ENCODE peak calls at places on chromosomes 13 and 19, in eight cellular contexts. H is neural progenitor cell, Z is body of pancreas, A is A549, I is ascending aorta, B is lower lobe of right lung, U is cardiac muscle cell, O is kidney. V is an unnamed sample.

GRCh38 chr13:73335226-73335625 is 276.4 kb downstream of the KLF5 start:
- DNase-seq in H (no peak), Z (no peak), A (peak; percentile 79), I (no peak), B (no peak), U (no peak), O (no peak), V (no peak)

GRCh38 chr19:42151735-42152134 is 19.5 kb upstream of the POU2F2 start:
- DNase-seq in H (no peak), Z (no peak), A (no peak), I (no peak), B (no peak), U (no peak), O (no peak), V (no peak)

GRCh38 chr19:18879579-18880373 is 16.2 kb downstream of the CERS1 start:
- DNase-seq in H (peak; percentile 36), Z (peak; percentile 35), A (peak; percentile 64), I (no peak), B (peak; percentile 50), U (no peak), O (peak; percentile 72), V (peak; percentile 67)

GRCh38 chr19:43395561-43395960 is 19.1 kb upstream of the TEX101 start:
- DNase-seq in H (no peak), Z (no peak), A (no peak), I (no peak), B (no peak), U (no peak), O (no peak), V (no peak)

GRCh38 chr19:6765738-6766356 is 1.4 kb downstream of the SH2D3A start:
- DNase-seq in H (no peak), Z (peak; percentile 98), A (peak; percentile 44), I (no peak), B (peak; percentile 95), U (no peak), O (peak; percentile 96), V (no peak)

GRCh38 chr13:93861818-93862217 is 617.7 kb downstream of the DCT start:
- DNase-seq in H (no peak), Z (no peak), A (peak; percentile 28), I (no peak), B (no peak), U (peak; percentile 8), O (no peak), V (no peak)

GRCh38 chr19:18733196-18733647 is 49.7 kb downstream of the CRTC1 start:
- DNase-seq in H (no peak), Z (peak; percentile 27), A (no peak), I (no peak), B (no peak), U (no peak), O (peak; percentile 72), V (peak; percentile 78)

GRCh38 chr19:51016798-51017683 is 2.5 kb downstream of the KLK10 start:
- DNase-seq in H (peak; percentile 80), Z (peak; percentile 65), A (peak; percentile 87), I (peak; percentile 67), B (no peak), U (peak; percentile 74), O (no peak), V (peak; percentile 87)

GRCh38 chr13:109345433-109345941 is 440.9 kb downstream of the IRS2 start:
- DNase-seq in H (no peak), Z (no peak), A (no peak), I (no peak), B (no peak), U (no peak), O (no peak), V (no peak)

GRCh38 chr13:33752631-33753030 is 65.3 kb upstream of the RFC3 start:
- DNase-seq in H (no peak), Z (no peak), A (no peak), I (no peak), B (no peak), U (no peak), O (no peak), V (no peak)

GRCh38 chr13:111909971-111910671 is 156.8 kb upstream of the SOX1 start:
- DNase-seq in H (no peak), Z (no peak), A (no peak), I (peak; percentile 46), B (no peak), U (no peak), O (no peak), V (no peak)

GRCh38 chr19:39679791-39680168 is 24.1 kb downstream of the LGALS16 start:
- DNase-seq in H (no peak), Z (no peak), A (no peak), I (no peak), B (no peak), U (no peak), O (no peak), V (no peak)

GRCh38 chr13:24911135-24911524 is 147.2 kb downstream of the RNF17 start:
- DNase-seq in H (no peak), Z (no peak), A (peak; percentile 64), I (no peak), B (no peak), U (no peak), O (no peak), V (no peak)

GRCh38 chr19:48660854-48661731 is 11.7 kb downstream of the NTN5 start:
- DNase-seq in H (peak; percentile 73), Z (peak; percentile 90), A (peak; percentile 96), I (peak; percentile 93), B (peak; percentile 90), U (peak; percentile 78), O (peak; percentile 96), V (peak; percentile 92)

GRCh38 chr19:38039966-38040365 is 133.0 kb downstream of the SIPA1L3 start:
- DNase-seq in H (no peak), Z (no peak), A (peak; percentile 86), I (no peak), B (no peak), U (no peak), O (no peak), V (no peak)

GRCh38 chr19:38035515-38036495 is 128.8 kb downstream of the SIPA1L3 start:
- DNase-seq in H (no peak), Z (no peak), A (no peak), I (no peak), B (no peak), U (no peak), O (peak; percentile 73), V (no peak)

GRCh38 chr19:38034153-38034835 is 127.3 kb downstream of the SIPA1L3 start:
- DNase-seq in H (no peak), Z (no peak), A (no peak), I (no peak), B (no peak), U (no peak), O (peak; percentile 53), V (no peak)

GRCh38 chr19:38036707-38037106 is 129.7 kb downstream of the SIPA1L3 start:
- DNase-seq in H (no peak), Z (no peak), A (no peak), I (no peak), B (no peak), U (no peak), O (peak; percentile 54), V (no peak)

GRCh38 chr19:38037151-38037611 is 130.2 kb downstream of the SIPA1L3 start:
- DNase-seq in H (no peak), Z (peak; percentile 46), A (no peak), I (no peak), B (no peak), U (peak; percentile 36), O (peak; percentile 51), V (no peak)
- H3K4me1 ChIP-seq in H (peaks cover 32% of the 10 kb centered on the region), Z (peaks cover 25% of the 10 kb centered on the region), A (peaks cover 18% of the 10 kb centered on the region), I (peaks cover 6% of the 10 kb centered on the region), B (peaks cover 43% of the 10 kb centered on the region), U (peaks cover 18% of the 10 kb centered on the region), O (peaks cover 20% of the 10 kb centered on the region), V (peaks cover 4% of the 10 kb centered on the region)

DNA sequence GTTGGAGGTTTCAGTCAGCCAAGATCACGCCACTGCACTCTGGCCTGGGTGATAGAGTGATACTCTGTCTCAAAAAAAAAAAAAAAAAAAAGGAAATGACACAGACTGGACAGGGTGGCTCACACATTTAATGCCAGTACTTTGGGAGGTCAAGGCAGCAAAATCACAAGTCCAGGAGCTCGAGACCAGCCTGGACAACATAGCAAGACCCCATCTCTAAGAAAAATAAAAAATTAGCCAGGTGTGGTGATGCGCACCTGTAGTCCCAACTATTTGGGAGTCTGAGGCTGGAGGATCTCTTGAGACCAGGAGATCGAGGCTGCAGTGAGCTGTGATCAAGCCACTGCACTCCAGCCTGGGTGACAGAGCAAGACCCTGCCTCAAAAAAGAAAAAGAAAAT is 22.6 kb upstream of the NAPA start:
- DNase-seq in H (no peak), Z (no peak), A (no peak), I (no peak), B (no peak), U (no peak), O (no peak), V (no peak)
- TF ChIP-seq CTCF in H (no peak), Z (no peak), A (no peak), I (no peak), B (no peak), U (no peak), O (no peak), V (no peak)

GRCh38 chr13:32252812-32253440 is 62.2 kb downstream of the ZAR1L start:
- DNase-seq in H (no peak), Z (no peak), A (no peak), I (no peak), B (no peak), U (no peak), O (no peak), V (no peak)

GRCh38 chr13:32254916-32255743 is 60.0 kb downstream of the ZAR1L start:
- DNase-seq in H (no peak), Z (no peak), A (no peak), I (no peak), B (no peak), U (no peak), O (no peak), V (no peak)

GRCh38 chr13:32255744-32256120 is 59.4 kb downstream of the ZAR1L start:
- DNase-seq in H (no peak), Z (no peak), A (no peak), I (no peak), B (no peak), U (no peak), O (no peak), V (no peak)

GRCh38 chr13:32253911-32254399 is 61.2 kb downstream of the ZAR1L start:
- DNase-seq in H (no peak), Z (peak; percentile 83), A (no peak), I (no peak), B (no peak), U (no peak), O (no peak), V (no peak)

DNA sequence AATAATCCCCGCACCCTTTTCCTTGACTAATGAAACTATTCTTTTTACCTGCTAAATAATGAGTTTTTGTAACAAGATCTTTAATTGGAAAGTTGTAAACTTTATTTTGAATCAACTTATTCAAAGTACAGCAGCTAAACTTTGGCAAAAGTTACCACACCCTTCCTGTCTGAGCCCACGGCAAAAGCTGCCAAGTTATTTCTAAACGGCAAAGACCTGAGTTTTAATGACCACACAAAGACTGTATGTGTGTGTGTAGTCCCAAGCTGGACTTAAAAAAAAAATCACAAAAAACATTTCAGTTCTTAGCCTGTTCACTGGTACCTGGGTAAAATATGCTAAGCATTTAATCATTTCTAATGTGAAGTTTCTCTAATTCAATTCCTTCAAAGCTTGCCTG is 60.7 kb downstream of the ZAR1L start:
- DNase-seq in H (no peak), Z (no peak), A (no peak), I (no peak), B (no peak), U (no peak), O (no peak), V (no peak)
- H3K4me3 ChIP-seq in H (no peak overlapping the region), Z (no peak overlapping the region), A (no peak overlapping the region), I (peak overlapping the region; percentile 68), B (peak overlapping the region; percentile 49), U (no peak overlapping the region), O (peak overlapping the region; percentile 3), V (peak overlapping the region; percentile 18)

DNA sequence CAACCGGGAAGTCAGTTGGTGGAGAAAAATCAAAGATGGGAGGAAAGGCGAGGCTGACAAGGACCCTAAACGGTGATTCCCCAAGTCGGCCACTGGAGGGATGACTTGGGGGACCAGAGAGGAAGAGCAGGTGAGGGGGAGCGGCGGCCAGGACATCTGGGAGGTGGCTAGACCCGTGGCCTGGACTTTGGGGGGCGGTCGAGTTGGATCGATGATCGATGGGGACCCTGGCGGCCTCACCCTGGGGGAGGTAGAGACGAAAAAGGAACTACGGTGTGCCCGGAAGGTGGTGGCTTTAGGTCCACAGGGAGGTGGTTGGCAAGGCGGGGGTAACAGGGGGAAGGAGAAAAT is 7.6 kb upstream of the CIRBP start:
- DNase-seq in H (peak; percentile 81), Z (no peak), A (peak; percentile 53), I (no peak), B (peak; percentile 61), U (no peak), O (peak; percentile 86), V (no peak)
- H3K4me1 ChIP-seq in H (peaks cover 58% of the 10 kb centered on the region), Z (peaks cover 88% of the 10 kb centered on the region), A (peaks cover 73% of the 10 kb centered on the region), I (peaks cover 59% of the 10 kb centered on the region), B (peaks cover 82% of the 10 kb centered on the region), U (peaks cover 34% of the 10 kb centered on the region), O (peaks cover 63% of the 10 kb centered on the region), V (peaks cover 71% of the 10 kb centered on the region)

V was measured in testis.